ENCODE peak calls at places on chromosome 7, in six cellular contexts. E is IMR-90, J is H1, N is mesenchymal stem cell, Z is neuronal stem cell, S is trophoblast cell. B is an unnamed sample.

GRCh38 chr7:137994091-137994688 is 7.7 kb downstream of the CREB3L2 start:
- DNase-seq in S (no peak), J (no peak), E (no peak), N (no peak), Z (no peak), B (no peak)

GRCh38 chr7:151249034-151249731 is 689 bp upstream of the SMARCD3 start:
- DNase-seq in E (peak), J (no peak), Z (peak), S (peak), N (peak), B (no peak)

GRCh38 chr7:22150221-22150620 is 204.5 kb upstream of the CDCA7L start:
- DNase-seq in S (peak), J (no peak), N (no peak), E (peak), Z (no peak), B (no peak)

GRCh38 chr7:20229652-20230500 is 12.7 kb upstream of the MACC1 start:
- DNase-seq in S (peak), Z (no peak), E (peak), N (peak), J (no peak), B (no peak)

GRCh38 chr7:72127136-72127535 is 285.0 kb downstream of the CALN1 start:
- DNase-seq in E (no peak), Z (no peak), N (no peak), J (no peak), S (no peak), B (no peak)

GRCh38 chr7:46452781-46453180 is 531.7 kb upstream of the IGFBP3 start:
- DNase-seq in Z (no peak), J (no peak), E (no peak), N (no peak), S (no peak), B (no peak)

GRCh38 chr7:16851829-16852228 is 30.0 kb downstream of the AGR3 start:
- DNase-seq in J (no peak), N (no peak), S (no peak), E (no peak), Z (no peak), B (peak)

GRCh38 chr7:31782411-31782991 is 95.5 kb downstream of the PPP1R17 start:
- DNase-seq in E (peak), S (peak), N (peak), J (no peak), Z (peak), B (peak)

DNA sequence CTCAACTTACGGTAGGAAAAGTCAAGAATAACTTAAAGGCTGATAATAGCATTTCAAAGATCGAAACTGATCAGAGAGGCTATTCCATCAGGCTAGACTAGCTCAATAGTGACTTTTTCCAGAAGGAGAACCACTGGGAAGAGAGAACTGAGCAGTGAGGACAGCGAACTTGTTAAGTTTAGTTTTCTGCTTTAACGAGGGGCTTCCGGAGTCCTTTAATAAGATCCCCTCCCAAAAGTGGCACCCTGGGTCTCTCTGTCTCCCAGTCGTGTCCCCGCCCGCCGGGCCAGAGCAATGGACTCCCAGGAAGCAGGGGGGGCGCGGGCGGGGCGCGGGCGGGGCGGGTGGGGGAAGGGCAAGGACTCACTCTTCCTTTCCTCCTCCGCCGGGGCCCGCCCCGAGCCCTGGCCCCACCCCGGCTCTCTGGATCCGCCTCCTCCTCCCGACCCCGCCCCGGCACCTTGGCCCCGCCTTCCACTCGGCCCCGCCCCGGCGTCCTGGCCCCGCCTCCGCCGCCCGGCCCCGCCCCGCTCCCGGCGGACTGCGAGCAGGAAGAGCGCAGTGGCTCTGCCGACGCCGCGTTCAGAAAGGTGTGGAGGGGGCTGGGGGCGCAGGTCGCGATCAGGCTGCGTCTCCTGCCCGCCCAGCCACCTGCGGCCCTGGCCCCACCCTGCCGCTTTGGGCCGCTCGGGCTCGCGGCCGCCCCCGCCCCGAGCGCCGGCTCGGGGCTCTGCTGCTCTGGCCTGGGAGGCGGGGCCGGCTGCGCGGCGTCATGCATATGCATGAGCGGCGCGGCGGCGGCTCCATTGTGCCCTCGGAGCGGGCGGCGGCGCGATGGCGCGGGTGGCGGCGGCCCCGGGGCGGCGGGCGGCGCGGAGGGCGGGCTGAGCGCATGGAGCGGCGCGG is at the start of gene ZMIZ2:
- DNase-seq in J (peak), Z (peak), S (peak), N (peak), E (peak), B (peak)
- H3K23ac ChIP-seq in J (no peak), Z (peak), S (no peak), N (peak), E (peak), B (peak)

GRCh38 chr7:100124301-100125229 is 2.2 kb upstream of the MBLAC1 start:
- DNase-seq in J (no peak), N (no peak), Z (no peak), S (no peak), E (no peak), B (no peak)

GRCh38 chr7:100126931-100127865 is at the start of gene MBLAC1:
- DNase-seq in N (peak), S (peak), E (peak), Z (peak), J (no peak), B (peak)

GRCh38 chr7:100128602-100128963 is 1.8 kb downstream of the MBLAC1 start:
- DNase-seq in Z (no peak), S (no peak), J (no peak), E (no peak), N (no peak), B (no peak)

GRCh38 chr7:100127866-100128601 is 1.3 kb downstream of the MBLAC1 start:
- DNase-seq in N (peak), Z (no peak), J (no peak), S (no peak), E (no peak), B (peak)

DNA sequence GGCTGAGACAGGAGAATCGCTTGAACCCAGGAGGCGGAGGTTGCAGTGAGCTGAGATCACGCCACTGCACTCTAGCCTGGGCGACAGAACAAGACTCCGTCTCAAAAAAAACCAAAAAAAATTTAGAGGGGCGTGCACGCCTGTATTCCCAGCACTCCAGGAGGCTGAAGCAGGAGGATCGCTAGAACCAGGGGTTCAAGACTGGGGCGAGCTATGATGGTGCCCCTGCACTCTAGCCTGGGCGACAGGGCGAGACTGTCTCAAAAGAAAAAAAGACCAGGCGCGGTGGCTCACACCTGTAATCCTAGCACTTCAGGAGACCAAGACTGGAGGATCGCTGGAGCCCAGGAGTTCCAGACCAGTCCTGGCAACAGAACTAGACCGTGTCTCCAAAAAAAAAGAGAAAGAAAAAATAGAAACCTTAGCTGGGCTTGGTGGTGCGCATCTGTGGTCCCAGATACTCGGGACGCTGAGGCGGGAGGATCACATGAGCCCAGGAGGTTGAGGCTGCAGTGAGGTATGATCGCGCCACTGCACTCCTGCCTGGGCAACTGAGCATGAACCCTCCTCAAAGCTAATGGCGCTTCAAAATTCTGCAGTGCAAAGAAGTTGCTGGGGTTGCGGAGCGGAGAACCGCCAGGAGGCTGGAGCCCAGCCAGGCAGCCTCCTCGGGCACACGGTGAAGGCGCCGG is 382 bp upstream of the MBLAC1 start:
- DNase-seq in Z (no peak), N (no peak), S (no peak), J (no peak), E (no peak), B (no peak)
- H2BK5ac ChIP-seq in Z (peak), N (peak), S (peak), J (peak), E (peak), B (peak)

DNA sequence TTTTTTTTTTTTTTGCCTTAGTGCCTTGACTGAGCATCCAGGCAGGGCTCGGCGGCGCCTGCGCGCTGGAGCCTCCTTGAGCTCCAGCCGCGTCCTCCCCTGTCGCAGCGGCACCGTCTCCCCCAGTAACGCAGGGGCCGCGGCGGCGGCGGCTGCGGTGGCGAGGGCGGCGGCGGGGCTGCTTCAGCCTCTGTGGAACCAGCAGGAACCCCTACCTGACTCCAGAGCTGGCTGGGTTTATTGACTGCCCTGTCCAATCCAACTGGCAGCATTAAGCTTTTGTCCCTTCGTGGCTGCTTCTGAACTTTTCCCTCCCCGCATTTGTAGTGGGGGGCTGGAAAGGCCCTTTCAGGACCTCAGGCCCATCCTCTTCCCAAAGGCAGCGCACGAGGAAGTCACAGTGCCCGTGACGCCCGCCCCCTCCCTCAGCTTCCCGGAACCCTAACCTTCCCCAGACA is at the start of gene GPR85:
- DNase-seq in Z (peak), E (peak), S (peak), N (peak), J (peak), B (peak)
- H3K4me3 ChIP-seq in Z (peak), E (peak), S (peak), N (peak), J (peak), B (peak)

DNA sequence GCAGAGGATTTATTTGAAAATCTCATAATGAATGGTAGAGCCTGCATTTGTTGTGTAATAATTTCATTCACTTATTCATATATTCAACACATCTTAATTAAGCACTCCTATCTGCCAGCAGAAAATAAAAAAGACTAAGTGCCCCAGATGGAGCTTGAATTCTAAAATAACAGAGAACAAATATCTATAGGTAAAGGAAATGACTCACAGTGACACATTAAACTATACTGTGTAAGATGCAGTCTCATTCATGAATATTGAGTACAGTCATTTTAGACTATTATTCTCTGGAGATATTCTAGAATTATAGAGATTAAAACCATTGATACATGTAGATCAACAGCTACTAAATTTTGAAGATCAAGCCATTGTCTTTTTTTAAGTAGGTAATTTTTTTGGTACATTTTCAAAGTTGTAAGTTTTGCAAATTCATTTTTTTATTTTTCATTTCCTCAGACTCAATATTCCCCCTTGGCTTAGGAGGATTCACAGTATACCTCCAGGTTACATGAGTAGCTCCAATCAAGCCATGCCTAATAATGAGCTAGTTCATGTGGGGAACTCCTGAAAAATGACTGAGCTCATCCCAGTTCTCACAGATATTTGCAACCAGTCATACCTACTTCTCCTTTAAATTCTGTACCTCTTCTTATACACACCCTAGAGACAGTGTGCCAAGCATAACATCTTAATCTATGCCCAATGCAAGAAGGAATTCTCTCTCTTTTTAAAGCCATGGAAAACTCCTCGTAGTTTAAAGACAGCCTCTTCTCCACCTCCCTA is 72.3 kb downstream of the PTPRZ1 start:
- DNase-seq in S (no peak), J (no peak), N (no peak), Z (no peak), E (no peak), B (no peak)
- H3K23ac ChIP-seq in S (no peak), J (no peak), N (no peak), Z (no peak), E (no peak), B (no peak)

GRCh38 chr7:130205084-130205947 is at the start of gene TMEM209:
- DNase-seq in Z (peak), J (peak), E (peak), N (peak), S (peak), B (peak)
- H2BK5ac ChIP-seq in Z (peak), J (peak), E (peak), N (peak), S (peak), B (peak)

DNA sequence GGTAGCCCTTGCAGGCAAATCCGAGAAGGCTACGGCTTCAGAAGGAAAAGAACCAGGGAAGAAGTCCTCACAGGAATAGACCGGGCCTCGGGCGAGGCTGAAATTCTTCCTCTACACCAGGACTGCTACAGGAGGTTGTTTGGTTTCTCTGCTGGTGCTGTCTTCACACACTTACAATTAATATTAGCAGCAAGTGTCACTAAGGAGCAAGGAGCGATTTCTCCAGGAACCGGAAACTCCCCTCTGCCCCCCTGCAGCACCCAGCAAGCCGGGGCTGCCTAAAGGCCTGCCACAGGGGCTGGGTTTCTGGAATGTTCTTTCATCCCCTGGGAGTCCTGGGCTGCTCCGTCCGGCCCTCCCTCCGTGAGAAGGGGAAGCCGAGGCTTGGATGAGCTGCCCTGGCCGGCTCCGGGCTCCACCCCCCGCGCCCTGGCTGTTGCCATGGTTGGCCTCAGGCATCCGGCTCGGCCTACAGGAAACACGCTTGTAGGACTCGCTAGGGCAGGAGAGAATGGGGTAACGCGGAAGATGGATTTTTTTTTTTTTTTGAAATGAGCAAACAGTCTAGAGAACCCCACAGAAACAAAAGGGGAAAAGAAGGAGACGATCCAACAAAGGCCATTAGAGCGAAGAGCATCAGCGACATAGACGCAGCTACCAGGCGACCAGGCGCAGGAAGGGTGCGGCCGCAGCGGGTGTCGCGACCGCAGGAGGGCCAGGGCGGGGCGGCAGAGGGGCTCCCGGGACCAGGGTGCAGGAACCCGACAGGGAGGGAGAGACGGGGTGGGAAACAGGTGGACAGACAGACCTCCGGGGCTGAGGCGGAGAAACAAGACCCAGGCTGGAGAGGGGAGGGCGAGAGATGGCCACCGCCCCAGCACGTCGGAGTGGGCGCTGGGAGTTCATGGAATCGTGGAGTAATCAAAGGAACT is 33.0 kb downstream of the EN2 start:
- DNase-seq in Z (no peak), N (no peak), J (no peak), E (no peak), S (no peak), B (peak)
- H3K4me3 ChIP-seq in Z (no peak), N (no peak), J (peak), E (no peak), S (no peak), B (peak)

GRCh38 chr7:140562921-140563600 is 77.6 kb downstream of the DENND2A start:
- DNase-seq in Z (no peak), N (no peak), J (no peak), S (no peak), E (peak), B (no peak)
- H3K23ac ChIP-seq in Z (no peak), N (no peak), J (no peak), S (no peak), E (no peak), B (no peak)

GRCh38 chr7:99616359-99617186 is at the start of gene ZSCAN25:
- DNase-seq in Z (peak), J (peak), E (peak), N (peak), S (peak), B (peak)
- H2BK5ac ChIP-seq in Z (peak), J (peak), E (peak), N (peak), S (peak), B (peak)